ENCODE peak calls at places on chromosomes 12 and 14, in six cellular contexts. A is progenitor cell of endocrine pancreas; J is Karpas-422; S is BE2C; P is stimulated activated CD4-positive, alpha-beta T cell treated with anti-CD3 and anti-CD28 coated beads, TNF-alpha, amount 100 ng/mL, for 4 hours; L is HT1080. K is an unnamed sample.

GRCh38 chr14:105204206-105204930 is 23.3 kb upstream of the NUDT14 start:
- DNase-seq in A (no peak), J (no peak), S (no peak), P (no peak), L (peak), K (no peak)

GRCh38 chr12:646303-647038 is 16.8 kb downstream of the NINJ2 start:
- DNase-seq in A (no peak), J (no peak), S (no peak), P (no peak), L (no peak), K (peak)

GRCh38 chr12:124396544-124397398 is 101.9 kb downstream of the RFLNA start:
- DNase-seq in A (no peak), J (no peak), S (peak), P (no peak), L (no peak), K (no peak)

GRCh38 chr12:6978188-6978986 is 7.7 kb downstream of the EMG1 start:
- DNase-seq in A (no peak), J (no peak), S (no peak), P (no peak), L (no peak), K (no peak)

GRCh38 chr12:57632369-57632897 is 568 bp downstream of the B4GALNT1 start:
- DNase-seq in A (no peak), J (no peak), S (peak), P (no peak), L (no peak), K (peak)

GRCh38 chr14:51564986-51565604 is 86.6 kb upstream of the FRMD6 start:
- DNase-seq in A (no peak), J (no peak), S (no peak), P (no peak), L (no peak), K (no peak)

GRCh38 chr12:12803186-12803585 is 10.0 kb upstream of the DDX47 start:
- DNase-seq in A (no peak), J (no peak), S (peak), P (no peak), L (peak), K (peak)

GRCh38 chr12:24378548-24379011 is 429.1 kb upstream of the SOX5 start:
- DNase-seq in A (no peak), J (peak), S (no peak), P (no peak), L (no peak), K (no peak)

GRCh38 chr12:59570134-59570533 is 25.7 kb upstream of the SLC16A7 start:
- DNase-seq in A (no peak), J (no peak), S (no peak), P (no peak), L (peak), K (no peak)

GRCh38 chr14:76245097-76245496 is 93.4 kb downstream of the GPATCH2L start:
- DNase-seq in A (no peak), J (no peak), S (no peak), P (no peak), L (no peak), K (no peak)